ENCODE peak calls at places on chromosomes 16 and 17, in ten cellular contexts. One of them, this sample, is unnamed.

GRCh38 chr16:87392823-87393679 is 915 bp downstream of the MAP1LC3B start:
- DNase-seq in occipital lobe: no peak
- DNase-seq in body of pancreas: peak
- DNase-seq in neural progenitor cell: peak
- DNase-seq in colonic mucosa: peak
- DNase-seq in activated naive CD4-positive, alpha-beta T cell: no peak
- DNase-seq in LHCN-M2: no peak
- DNase-seq in HFFc6: peak
- DNase-seq in EL: peak
- DNase-seq in pulmonary artery endothelial cell: no peak
- DNase-seq in this sample: peak

GRCh38 chr17:77435272-77436057 is 294.7 kb downstream of the SEC14L1 start:
- DNase-seq in pulmonary artery endothelial cell: no peak
- DNase-seq in occipital lobe: no peak
- DNase-seq in EL: no peak
- DNase-seq in LHCN-M2: no peak
- DNase-seq in colonic mucosa: no peak
- DNase-seq in body of pancreas: no peak
- DNase-seq in neural progenitor cell: peak
- DNase-seq in activated naive CD4-positive, alpha-beta T cell: no peak
- DNase-seq in HFFc6: no peak
- DNase-seq in this sample: peak

GRCh38 chr16:2919511-2920255 is 8.0 kb downstream of the FLYWCH1 start:
- DNase-seq in body of pancreas: peak
- DNase-seq in colonic mucosa: peak
- DNase-seq in pulmonary artery endothelial cell: no peak
- DNase-seq in HFFc6: peak
- DNase-seq in neural progenitor cell: peak
- DNase-seq in occipital lobe: no peak
- DNase-seq in activated naive CD4-positive, alpha-beta T cell: no peak
- DNase-seq in LHCN-M2: peak
- DNase-seq in EL: peak
- DNase-seq in this sample: peak

GRCh38 chr16:84773312-84773711 is 46.5 kb upstream of the CRISPLD2 start:
- DNase-seq in EL: no peak
- DNase-seq in LHCN-M2: no peak
- DNase-seq in colonic mucosa: no peak
- DNase-seq in HFFc6: no peak
- DNase-seq in activated naive CD4-positive, alpha-beta T cell: no peak
- DNase-seq in body of pancreas: no peak
- DNase-seq in occipital lobe: no peak
- DNase-seq in pulmonary artery endothelial cell: no peak
- DNase-seq in neural progenitor cell: no peak
- DNase-seq in this sample: no peak

GRCh38 chr16:1057252-1057932 is 15.2 kb upstream of the SSTR5 start:
- DNase-seq in neural progenitor cell: peak
- DNase-seq in pulmonary artery endothelial cell: no peak
- DNase-seq in body of pancreas: peak
- DNase-seq in activated naive CD4-positive, alpha-beta T cell: peak
- DNase-seq in LHCN-M2: no peak
- DNase-seq in HFFc6: no peak
- DNase-seq in EL: no peak
- DNase-seq in colonic mucosa: peak
- DNase-seq in occipital lobe: no peak
- DNase-seq in this sample: peak

GRCh38 chr16:28495098-28495793 is 803 bp downstream of the APOBR start:
- DNase-seq in body of pancreas: no peak
- DNase-seq in pulmonary artery endothelial cell: no peak
- DNase-seq in neural progenitor cell: no peak
- DNase-seq in colonic mucosa: peak
- DNase-seq in HFFc6: no peak
- DNase-seq in occipital lobe: no peak
- DNase-seq in LHCN-M2: no peak
- DNase-seq in EL: no peak
- DNase-seq in activated naive CD4-positive, alpha-beta T cell: no peak
- DNase-seq in this sample: no peak

GRCh38 chr17:75404223-75404738 is 1.2 kb downstream of the GRB2 start:
- DNase-seq in occipital lobe: peak
- DNase-seq in HFFc6: peak
- DNase-seq in neural progenitor cell: peak
- DNase-seq in activated naive CD4-positive, alpha-beta T cell: no peak
- DNase-seq in EL: peak
- DNase-seq in body of pancreas: peak
- DNase-seq in pulmonary artery endothelial cell: no peak
- DNase-seq in LHCN-M2: peak
- DNase-seq in colonic mucosa: peak
- DNase-seq in this sample: peak

GRCh38 chr16:15913046-15913698 is 24.8 kb upstream of the CEP20 start:
- DNase-seq in activated naive CD4-positive, alpha-beta T cell: no peak
- DNase-seq in occipital lobe: no peak
- DNase-seq in HFFc6: no peak
- DNase-seq in EL: no peak
- DNase-seq in colonic mucosa: no peak
- DNase-seq in pulmonary artery endothelial cell: no peak
- DNase-seq in body of pancreas: no peak
- DNase-seq in LHCN-M2: no peak
- DNase-seq in neural progenitor cell: no peak
- DNase-seq in this sample: no peak

GRCh38 chr17:75872434-75873351 is 5.7 kb downstream of the TRIM47 start:
- DNase-seq in activated naive CD4-positive, alpha-beta T cell: no peak
- DNase-seq in body of pancreas: peak
- DNase-seq in colonic mucosa: peak
- DNase-seq in pulmonary artery endothelial cell: peak
- DNase-seq in occipital lobe: no peak
- DNase-seq in neural progenitor cell: no peak
- DNase-seq in HFFc6: peak
- DNase-seq in LHCN-M2: peak
- DNase-seq in EL: peak
- DNase-seq in this sample: peak

GRCh38 chr17:51119415-51120356 is 982 bp downstream of the SPAG9 start:
- DNase-seq in neural progenitor cell: peak
- DNase-seq in colonic mucosa: peak
- DNase-seq in HFFc6: peak
- DNase-seq in body of pancreas: peak
- DNase-seq in LHCN-M2: peak
- DNase-seq in EL: peak
- DNase-seq in activated naive CD4-positive, alpha-beta T cell: no peak
- DNase-seq in occipital lobe: no peak
- DNase-seq in pulmonary artery endothelial cell: no peak
- DNase-seq in this sample: peak

GRCh38 chr16:84055366-84055765 is 12.8 kb upstream of the SLC38A8 start:
- DNase-seq in HFFc6: no peak
- DNase-seq in body of pancreas: peak
- DNase-seq in activated naive CD4-positive, alpha-beta T cell: no peak
- DNase-seq in occipital lobe: no peak
- DNase-seq in pulmonary artery endothelial cell: no peak
- DNase-seq in neural progenitor cell: no peak
- DNase-seq in colonic mucosa: no peak
- DNase-seq in LHCN-M2: no peak
- DNase-seq in EL: no peak
- DNase-seq in this sample: no peak

GRCh38 chr16:4767872-4768548 is 1.0 kb upstream of the ZNF500 start:
- DNase-seq in HFFc6: no peak
- DNase-seq in LHCN-M2: no peak
- DNase-seq in pulmonary artery endothelial cell: no peak
- DNase-seq in occipital lobe: no peak
- DNase-seq in activated naive CD4-positive, alpha-beta T cell: no peak
- DNase-seq in body of pancreas: peak
- DNase-seq in neural progenitor cell: no peak
- DNase-seq in EL: peak
- DNase-seq in colonic mucosa: peak
- DNase-seq in this sample: no peak

GRCh38 chr16:56938664-56939513 is 6.9 kb downstream of the HERPUD1 start:
- DNase-seq in occipital lobe: no peak
- DNase-seq in colonic mucosa: no peak
- DNase-seq in HFFc6: no peak
- DNase-seq in EL: no peak
- DNase-seq in LHCN-M2: peak
- DNase-seq in activated naive CD4-positive, alpha-beta T cell: no peak
- DNase-seq in pulmonary artery endothelial cell: no peak
- DNase-seq in neural progenitor cell: no peak
- DNase-seq in body of pancreas: no peak
- DNase-seq in this sample: no peak

GRCh38 chr17:21242026-21242700 is 11.0 kb downstream of the NATD1 start:
- DNase-seq in occipital lobe: no peak
- DNase-seq in activated naive CD4-positive, alpha-beta T cell: no peak
- DNase-seq in colonic mucosa: no peak
- DNase-seq in pulmonary artery endothelial cell: no peak
- DNase-seq in body of pancreas: no peak
- DNase-seq in neural progenitor cell: no peak
- DNase-seq in HFFc6: peak
- DNase-seq in EL: peak
- DNase-seq in LHCN-M2: no peak
- DNase-seq in this sample: no peak

GRCh38 chr16:63684116-63684515 is 1437.7 kb downstream of the CDH11 start:
- DNase-seq in HFFc6: no peak
- DNase-seq in body of pancreas: no peak
- DNase-seq in colonic mucosa: no peak
- DNase-seq in EL: no peak
- DNase-seq in pulmonary artery endothelial cell: no peak
- DNase-seq in neural progenitor cell: no peak
- DNase-seq in occipital lobe: no peak
- DNase-seq in LHCN-M2: no peak
- DNase-seq in activated naive CD4-positive, alpha-beta T cell: no peak
- DNase-seq in this sample: no peak

GRCh38 chr16:27220527-27220926 is 17.2 kb downstream of the KDM8 start:
- DNase-seq in pulmonary artery endothelial cell: no peak
- DNase-seq in body of pancreas: no peak
- DNase-seq in occipital lobe: no peak
- DNase-seq in LHCN-M2: no peak
- DNase-seq in colonic mucosa: no peak
- DNase-seq in HFFc6: no peak
- DNase-seq in activated naive CD4-positive, alpha-beta T cell: no peak
- DNase-seq in neural progenitor cell: no peak
- DNase-seq in EL: no peak
- DNase-seq in this sample: no peak

GRCh38 chr16:1494129-1494640 is 1.0 kb downstream of the TELO2 start:
- DNase-seq in pulmonary artery endothelial cell: peak
- DNase-seq in LHCN-M2: peak
- DNase-seq in occipital lobe: no peak
- DNase-seq in EL: peak
- DNase-seq in HFFc6: peak
- DNase-seq in activated naive CD4-positive, alpha-beta T cell: no peak
- DNase-seq in neural progenitor cell: peak
- DNase-seq in body of pancreas: no peak
- DNase-seq in colonic mucosa: peak
- DNase-seq in this sample: no peak

GRCh38 chr16:27547134-27547533 is 2.6 kb downstream of the GTF3C1 start:
- DNase-seq in occipital lobe: peak
- DNase-seq in pulmonary artery endothelial cell: no peak
- DNase-seq in HFFc6: peak
- DNase-seq in colonic mucosa: no peak
- DNase-seq in body of pancreas: no peak
- DNase-seq in activated naive CD4-positive, alpha-beta T cell: no peak
- DNase-seq in EL: peak
- DNase-seq in LHCN-M2: peak
- DNase-seq in neural progenitor cell: no peak
- DNase-seq in this sample: no peak

GRCh38 chr17:798246-798645 is 16.1 kb downstream of the MRM3 start:
- DNase-seq in body of pancreas: no peak
- DNase-seq in EL: no peak
- DNase-seq in HFFc6: no peak
- DNase-seq in pulmonary artery endothelial cell: no peak
- DNase-seq in colonic mucosa: no peak
- DNase-seq in neural progenitor cell: no peak
- DNase-seq in activated naive CD4-positive, alpha-beta T cell: no peak
- DNase-seq in occipital lobe: no peak
- DNase-seq in LHCN-M2: no peak
- DNase-seq in this sample: no peak

GRCh38 chr16:86932130-86932982 is 354.0 kb downstream of the FOXL1 start:
- DNase-seq in EL: no peak
- DNase-seq in colonic mucosa: no peak
- DNase-seq in occipital lobe: no peak
- DNase-seq in LHCN-M2: no peak
- DNase-seq in body of pancreas: no peak
- DNase-seq in neural progenitor cell: no peak
- DNase-seq in activated naive CD4-positive, alpha-beta T cell: no peak
- DNase-seq in pulmonary artery endothelial cell: no peak
- DNase-seq in HFFc6: no peak
- DNase-seq in this sample: no peak

GRCh38 chr17:55062921-55063320 is 94.4 kb downstream of the STXBP4 start:
- DNase-seq in neural progenitor cell: no peak
- DNase-seq in EL: peak
- DNase-seq in occipital lobe: no peak
- DNase-seq in body of pancreas: no peak
- DNase-seq in activated naive CD4-positive, alpha-beta T cell: no peak
- DNase-seq in pulmonary artery endothelial cell: no peak
- DNase-seq in HFFc6: peak
- DNase-seq in colonic mucosa: no peak
- DNase-seq in LHCN-M2: peak
- DNase-seq in this sample: no peak

GRCh38 chr16:4505356-4506153 is 29.4 kb downstream of the HMOX2 start:
- DNase-seq in EL: no peak
- DNase-seq in activated naive CD4-positive, alpha-beta T cell: no peak
- DNase-seq in HFFc6: no peak
- DNase-seq in pulmonary artery endothelial cell: no peak
- DNase-seq in body of pancreas: no peak
- DNase-seq in LHCN-M2: no peak
- DNase-seq in colonic mucosa: no peak
- DNase-seq in occipital lobe: no peak
- DNase-seq in neural progenitor cell: no peak
- DNase-seq in this sample: peak

GRCh38 chr17:74008196-74008595 is 195.3 kb upstream of the RPL38 start:
- DNase-seq in colonic mucosa: no peak
- DNase-seq in EL: no peak
- DNase-seq in activated naive CD4-positive, alpha-beta T cell: no peak
- DNase-seq in HFFc6: no peak
- DNase-seq in pulmonary artery endothelial cell: no peak
- DNase-seq in neural progenitor cell: peak
- DNase-seq in body of pancreas: no peak
- DNase-seq in LHCN-M2: no peak
- DNase-seq in occipital lobe: no peak
- DNase-seq in this sample: no peak

GRCh38 chr17:48997103-48997826 is at the start of gene IGF2BP1:
- DNase-seq in activated naive CD4-positive, alpha-beta T cell: no peak
- DNase-seq in body of pancreas: no peak
- DNase-seq in occipital lobe: no peak
- DNase-seq in neural progenitor cell: peak
- DNase-seq in LHCN-M2: peak
- DNase-seq in EL: peak
- DNase-seq in pulmonary artery endothelial cell: no peak
- DNase-seq in HFFc6: peak
- DNase-seq in colonic mucosa: no peak
- DNase-seq in this sample: no peak

GRCh38 chr17:62707425-62707739 is 79.9 kb downstream of the MRC2 start:
- DNase-seq in occipital lobe: no peak
- DNase-seq in EL: no peak
- DNase-seq in pulmonary artery endothelial cell: no peak
- DNase-seq in neural progenitor cell: no peak
- DNase-seq in activated naive CD4-positive, alpha-beta T cell: no peak
- DNase-seq in LHCN-M2: no peak
- DNase-seq in HFFc6: no peak
- DNase-seq in body of pancreas: no peak
- DNase-seq in colonic mucosa: no peak
- DNase-seq in this sample: no peak

GRCh38 chr16:56657555-56658430 is at the start of gene MT1F:
- DNase-seq in HFFc6: no peak
- DNase-seq in colonic mucosa: peak
- DNase-seq in pulmonary artery endothelial cell: no peak
- DNase-seq in EL: peak
- DNase-seq in activated naive CD4-positive, alpha-beta T cell: peak
- DNase-seq in LHCN-M2: no peak
- DNase-seq in neural progenitor cell: peak
- DNase-seq in occipital lobe: peak
- DNase-seq in body of pancreas: peak
- DNase-seq in this sample: peak

GRCh38 chr17:55770220-55770870 is 19.5 kb downstream of the PCTP start:
- DNase-seq in EL: peak
- DNase-seq in HFFc6: peak
- DNase-seq in occipital lobe: no peak
- DNase-seq in body of pancreas: no peak
- DNase-seq in colonic mucosa: no peak
- DNase-seq in LHCN-M2: peak
- DNase-seq in activated naive CD4-positive, alpha-beta T cell: no peak
- DNase-seq in neural progenitor cell: peak
- DNase-seq in pulmonary artery endothelial cell: no peak
- DNase-seq in this sample: no peak

GRCh38 chr17:77174928-77175720 is 34.4 kb downstream of the SEC14L1 start:
- DNase-seq in LHCN-M2: no peak
- DNase-seq in body of pancreas: peak
- DNase-seq in pulmonary artery endothelial cell: peak
- DNase-seq in colonic mucosa: no peak
- DNase-seq in activated naive CD4-positive, alpha-beta T cell: no peak
- DNase-seq in occipital lobe: no peak
- DNase-seq in EL: no peak
- DNase-seq in HFFc6: no peak
- DNase-seq in neural progenitor cell: peak
- DNase-seq in this sample: no peak